ENCODE peak calls at places on chromosome 9, in eight cellular contexts. X is GM23338; L is T-helper 9 cell; O is activated CD4-positive, alpha-beta T cell treated with anti-CD3 and anti-CD28 coated beads for 48 hours; I is posterior cingulate gyrus; S is CD8-positive, alpha-beta memory T cell; U is H54; V is WTC11. W is an unnamed sample.

GRCh38 chr9:113523421-113524141 is 60.1 kb downstream of the RGS3 start:
- DNase-seq in O (peak; percentile 78), L (peak; percentile 45), S (peak; percentile 75), V (no peak), X (no peak), I (no peak), U (no peak), W (peak; percentile 38)

GRCh38 chr9:113989781-113990569 is 88.1 kb downstream of the AMBP start:
- DNase-seq in U (no peak), X (no peak), S (no peak), L (no peak), I (no peak), V (no peak), O (no peak), W (no peak)

GRCh38 chr9:95079461-95079860 is 238.0 kb downstream of the FANCC start:
- DNase-seq in L (no peak), X (no peak), O (no peak), U (no peak), I (no peak), V (no peak), S (no peak), W (no peak)

GRCh38 chr9:37034320-37034937 is 361 bp upstream of the PAX5 start:
- DNase-seq in I (no peak), O (peak; percentile 58), L (no peak), X (peak; percentile 80), V (peak; percentile 74), S (no peak), U (no peak), W (peak; percentile 38)

GRCh38 chr9:23830949-23831730 is 5.1 kb upstream of the ELAVL2 start:
- DNase-seq in X (peak; percentile 55), I (no peak), O (no peak), S (no peak), U (no peak), L (no peak), V (peak; percentile 32), W (no peak)

GRCh38 chr9:88521308-88521707 is 13.7 kb upstream of the NXNL2 start:
- DNase-seq in O (no peak), S (no peak), L (no peak), I (no peak), X (no peak), U (no peak), V (no peak), W (no peak)

GRCh38 chr9:93612796-93613154 is 36.4 kb downstream of the PHF2 start:
- DNase-seq in V (no peak), L (no peak), S (no peak), O (peak; percentile 11), I (peak; percentile 7), X (no peak), U (no peak), W (no peak)

GRCh38 chr9:80376180-80376579 is 804.4 kb downstream of the TLE4 start:
- DNase-seq in X (no peak), L (no peak), S (no peak), V (no peak), I (no peak), U (no peak), O (no peak), W (no peak)

GRCh38 chr9:5553211-5553610 is 42.9 kb downstream of the PDCD1LG2 start:
- DNase-seq in L (no peak), V (no peak), O (no peak), U (no peak), S (no peak), I (no peak), X (no peak), W (peak; percentile 36)

GRCh38 chr9:28502189-28502588 is 928.9 kb upstream of the C9orf72 start:
- DNase-seq in X (no peak), L (no peak), I (no peak), U (no peak), S (no peak), V (no peak), O (no peak), W (no peak)

GRCh38 chr9:129886226-129887174 is 51.2 kb downstream of the USP20 start:
- DNase-seq in I (peak; percentile 59), S (peak; percentile 87), L (peak; percentile 67), O (peak; percentile 79), X (no peak), U (no peak), V (no peak), W (no peak)

GRCh38 chr9:97293207-97293721 is 14.2 kb upstream of the CCDC180 start:
- DNase-seq in X (peak; percentile 11), I (no peak), U (peak; percentile 74), O (no peak), L (no peak), S (no peak), V (no peak), W (peak; percentile 22)

GRCh38 chr9:113581865-113582697 is 118.6 kb downstream of the RGS3 start:
- DNase-seq in U (no peak), I (peak; percentile 80), O (peak; percentile 86), X (no peak), S (peak; percentile 92), L (peak; percentile 52), V (no peak), W (peak; percentile 69)

GRCh38 chr9:85522459-85523092 is 219.2 kb downstream of the AGTPBP1 start:
- DNase-seq in U (no peak), X (peak; percentile 77), V (peak; percentile 75), I (no peak), L (no peak), O (peak; percentile 54), S (no peak), W (peak; percentile 61)

GRCh38 chr9:86993830-86994229 is 46.5 kb upstream of the GAS1 start:
- DNase-seq in O (no peak), V (no peak), U (no peak), X (no peak), L (no peak), S (no peak), I (no peak), W (no peak)

GRCh38 chr9:32180597-32180996 is 203.8 kb upstream of the ACO1 start:
- DNase-seq in L (no peak), U (no peak), X (no peak), V (no peak), I (no peak), S (no peak), O (no peak), W (no peak)

GRCh38 chr9:90478821-90479220 is 163.8 kb downstream of the DIRAS2 start:
- DNase-seq in U (no peak), S (no peak), X (peak; percentile 10), I (no peak), L (no peak), O (no peak), V (no peak), W (no peak)

GRCh38 chr9:131690462-131690861 is 49.4 kb downstream of the RAPGEF1 start:
- DNase-seq in S (no peak), V (no peak), L (no peak), I (no peak), O (no peak), U (no peak), X (no peak), W (no peak)

GRCh38 chr9:16178294-16178693 is 625.5 kb downstream of the CCDC171 start:
- DNase-seq in X (no peak), O (no peak), I (no peak), V (no peak), L (no peak), U (no peak), S (no peak), W (no peak)

GRCh38 chr9:22112870-22113846 is 104.1 kb upstream of the CDKN2B start:
- DNase-seq in X (no peak), L (no peak), V (no peak), U (no peak), I (no peak), S (no peak), O (no peak), W (no peak)

GRCh38 chr9:128120741-128121465 is 6.6 kb downstream of the PTGES2 start:
- DNase-seq in X (no peak), S (peak; percentile 45), L (no peak), U (no peak), V (no peak), O (no peak), I (no peak), W (no peak)

GRCh38 chr9:4541848-4542247 is 51.6 kb downstream of the SLC1A1 start:
- DNase-seq in O (no peak), V (no peak), U (no peak), I (no peak), S (no peak), L (no peak), X (peak; percentile 35), W (no peak)

GRCh38 chr9:98010450-98010849 is 27.3 kb downstream of the ANP32B start:
- DNase-seq in S (no peak), X (peak; percentile 56), I (no peak), L (no peak), V (peak; percentile 16), U (peak; percentile 67), O (peak; percentile 39), W (peak; percentile 69)

GRCh38 chr9:104795857-104796256 is 31.9 kb downstream of the NIPSNAP3B start:
- DNase-seq in U (no peak), L (no peak), I (no peak), V (no peak), O (no peak), X (no peak), S (no peak), W (no peak)

GRCh38 chr9:111251453-111251837 is 78.6 kb downstream of the OR2K2 start:
- DNase-seq in I (no peak), L (no peak), U (no peak), S (no peak), X (no peak), V (no peak), O (no peak), W (no peak)

GRCh38 chr9:107584944-107585343 is 95.4 kb upstream of the KLF4 start:
- DNase-seq in U (no peak), V (no peak), X (no peak), S (no peak), O (no peak), L (no peak), I (no peak), W (no peak)

GRCh38 chr9:6552738-6553121 is 92.8 kb downstream of the GLDC start:
- DNase-seq in U (no peak), S (no peak), O (no peak), V (no peak), X (no peak), I (no peak), L (no peak), W (peak; percentile 42)

GRCh38 chr9:133542002-133542401 is 7.5 kb downstream of the ADAMTSL2 start:
- DNase-seq in I (no peak), X (no peak), L (no peak), V (no peak), S (no peak), U (no peak), O (no peak), W (no peak)

GRCh38 chr9:89171693-89172092 is 6.9 kb downstream of the SHC3 start:
- DNase-seq in L (no peak), O (no peak), I (no peak), S (no peak), U (no peak), X (no peak), V (no peak), W (no peak)

GRCh38 chr9:110321055-110321454 is 16.6 kb downstream of the TXNDC8 start:
- DNase-seq in S (no peak), O (no peak), U (no peak), V (no peak), I (no peak), L (no peak), X (no peak), W (peak; percentile 60)

GRCh38 chr9:133103183-133103986 is 17.7 kb downstream of the RALGDS start:
- DNase-seq in L (peak; percentile 55), U (peak; percentile 84), I (peak; percentile 78), V (peak; percentile 78), S (peak; percentile 72), O (peak; percentile 54), X (peak; percentile 60), W (peak; percentile 45)

GRCh38 chr9:68974431-68974830 is 39.5 kb downstream of the PRKACG start:
- DNase-seq in X (no peak), I (no peak), U (no peak), V (no peak), L (no peak), S (no peak), O (peak; percentile 51), W (no peak)

GRCh38 chr9:18536554-18536953 is 62.6 kb downstream of the ADAMTSL1 start:
- DNase-seq in S (no peak), L (no peak), V (no peak), O (no peak), X (no peak), U (no peak), I (no peak), W (no peak)

GRCh38 chr9:137463194-137463930 is 4.2 kb upstream of the NSMF start:
- DNase-seq in O (no peak), I (no peak), U (no peak), L (no peak), V (no peak), X (no peak), S (no peak), W (no peak)